ENCODE peak calls at places on chromosomes 16 and 17, in five cellular contexts. Q is neural crest cell, D is endothelial cell of umbilical vein, F is choroid plexus epithelial cell, O is dorsolateral prefrontal cortex. G is an unnamed sample.

GRCh38 chr17:49579522-49579921 is 3.9 kb downstream of the NXPH3 start:
- DNase-seq in O (no peak), Q (no peak), F (no peak), D (no peak), G (no peak)

GRCh38 chr16:1142911-1143310 is 10.0 kb upstream of the CACNA1H start:
- DNase-seq in D (no peak), O (no peak), Q (no peak), F (no peak), G (no peak)

GRCh38 chr16:2829501-2830354 is at the start of gene ZG16B:
- DNase-seq in O (no peak), Q (no peak), D (no peak), F (peak; percentile 31), G (no peak)

GRCh38 chr17:38749222-38750043 is 1.3 kb upstream of the PCGF2 start:
- DNase-seq in F (peak; percentile 66), O (peak; percentile 67), D (peak; percentile 65), Q (peak; percentile 67), G (no peak)

GRCh38 chr17:21030375-21030774 is 12.4 kb downstream of the USP22 start:
- DNase-seq in D (no peak), O (no peak), Q (no peak), F (no peak), G (no peak)

GRCh38 chr17:57874434-57875108 is 24.7 kb upstream of the MRPS23 start:
- DNase-seq in O (peak; percentile 84), Q (peak; percentile 68), F (peak; percentile 94), D (peak; percentile 94), G (peak; percentile 66)

GRCh38 chr17:7888184-7888920 is at the start of gene CHD3:
- DNase-seq in O (peak; percentile 50), D (no peak), Q (no peak), F (peak; percentile 50), G (no peak)

GRCh38 chr17:16516594-16517018 is 24.6 kb upstream of the LRRC75A start:
- DNase-seq in O (peak; percentile 74), Q (peak; percentile 17), F (peak; percentile 81), D (peak; percentile 62), G (peak; percentile 47)

GRCh38 chr17:56347646-56348045 is 194.4 kb downstream of the ANKFN1 start:
- DNase-seq in F (no peak), Q (no peak), D (no peak), O (no peak), G (no peak)

GRCh38 chr17:35889241-35889640 is 9.1 kb upstream of the CCL5 start:
- DNase-seq in Q (no peak), O (no peak), D (no peak), F (no peak), G (no peak)

DNA sequence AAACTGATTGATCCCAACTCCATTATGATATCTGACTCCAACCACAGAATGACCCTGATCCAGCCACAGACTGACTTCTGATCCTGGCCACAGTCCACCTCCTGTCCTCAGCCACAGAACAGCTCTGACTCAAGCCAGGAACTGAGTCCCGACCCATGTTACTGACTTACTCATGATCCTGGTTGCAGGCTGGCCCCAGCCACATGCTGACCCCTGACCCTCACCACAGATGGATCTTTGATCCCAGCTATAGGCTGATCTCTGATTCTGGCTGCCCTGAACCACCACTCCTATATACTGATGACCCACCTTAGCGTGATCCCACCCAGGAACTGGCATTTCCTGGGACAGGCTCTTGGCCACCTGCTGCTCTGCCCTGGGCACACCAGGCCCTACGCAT is 32.2 kb upstream of the IL21R start:
- DNase-seq in F (peak; percentile 66), D (no peak), Q (no peak), O (peak; percentile 6), G (no peak)
- TF ChIP-seq CTCF in F (no peak), D (no peak), Q (no peak), O (no peak), G (no peak)

DNA sequence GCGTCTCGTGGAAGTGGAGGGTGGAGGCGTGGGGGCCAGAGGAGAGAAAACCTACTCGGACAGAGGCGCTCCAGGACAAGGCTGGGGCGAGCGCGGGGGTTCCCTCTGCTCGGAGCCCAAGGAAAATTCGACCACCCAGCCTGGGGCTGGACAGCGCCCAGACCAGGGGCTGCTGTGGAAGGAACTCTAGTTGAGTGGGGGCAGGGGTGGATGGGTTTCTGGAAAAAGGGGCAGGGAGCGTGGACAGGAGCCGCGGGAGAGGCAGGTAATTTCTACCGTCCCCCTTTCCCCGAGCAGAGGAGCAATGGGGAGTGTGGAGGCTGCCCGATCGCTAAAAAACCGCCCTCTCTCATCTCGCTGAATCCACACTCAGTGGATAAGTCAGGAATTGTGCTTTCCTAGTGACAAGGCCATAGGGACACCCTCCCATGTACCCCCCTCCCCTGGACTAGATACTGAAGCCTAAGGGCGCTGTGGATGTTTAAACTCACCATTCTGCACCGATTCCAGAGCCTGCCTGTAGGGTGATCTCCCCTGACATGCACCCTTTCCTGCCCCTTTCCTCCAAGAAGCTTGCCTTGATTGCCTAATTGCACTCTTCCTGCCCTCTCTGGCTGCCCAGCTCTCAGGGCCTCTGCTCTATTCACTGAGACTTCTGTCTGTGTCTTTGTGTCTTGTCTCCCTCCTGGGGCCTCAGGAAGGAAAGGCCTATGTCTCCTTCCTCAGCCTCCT is 90.7 kb upstream of the TMEM97 start:
- DNase-seq in Q (no peak), D (no peak), F (no peak), O (no peak), G (no peak)
- TF ChIP-seq CTCF in Q (peak; percentile 51), D (no peak), F (peak; percentile 46), O (no peak), G (no peak)

GRCh38 chr17:13031718-13032350 is 14.0 kb upstream of the ELAC2 start:
- DNase-seq in Q (peak; percentile 45), F (peak; percentile 67), D (peak; percentile 18), O (peak; percentile 46), G (no peak)
- TF ChIP-seq CTCF in Q (peak; percentile 81), F (peak; percentile 90), D (peak; percentile 80), O (peak; percentile 67), G (peak; percentile 98)

DNA sequence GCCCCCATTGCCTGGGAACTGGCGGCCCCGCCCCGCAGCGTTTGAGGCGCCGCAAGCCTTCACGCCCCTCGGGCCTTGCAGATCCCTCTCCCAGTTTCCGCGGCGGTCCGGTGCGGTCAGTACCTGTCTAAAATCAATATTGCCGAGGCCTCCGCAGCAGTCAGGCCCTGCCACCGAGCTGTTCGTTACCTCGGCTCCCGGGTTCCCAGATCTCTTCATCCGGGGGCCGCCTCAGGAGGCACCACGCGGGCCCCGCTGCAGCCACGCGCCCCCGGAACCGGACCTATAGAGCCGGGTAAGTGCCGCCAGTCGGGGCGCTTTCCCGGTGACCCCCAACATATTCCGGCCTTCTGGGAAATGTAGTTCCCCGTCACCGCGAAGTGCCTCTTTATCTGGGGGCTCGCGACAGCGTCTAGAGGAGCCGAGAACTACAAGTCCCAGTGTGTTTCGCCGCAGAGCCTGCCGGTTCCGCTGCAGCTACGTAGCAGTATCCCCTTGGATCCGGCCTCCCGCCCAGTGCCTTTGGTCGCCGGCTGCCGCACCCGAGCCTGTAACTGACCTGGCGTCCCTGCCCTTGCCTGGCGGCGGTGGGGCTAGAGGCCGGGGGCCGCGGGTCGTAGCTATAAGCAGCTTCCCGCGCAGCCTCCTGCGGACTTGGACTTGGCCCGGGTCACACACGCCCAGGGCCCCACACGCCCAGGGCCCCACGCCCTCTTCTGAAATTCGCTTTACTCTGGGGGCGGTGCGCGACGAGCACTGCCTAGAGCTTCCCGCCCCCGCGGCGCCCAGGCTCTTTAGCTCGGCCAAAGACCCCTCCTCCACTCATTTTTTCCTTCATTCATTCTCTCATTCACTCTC is at the start of gene PEMT:
- DNase-seq in D (peak; percentile 98), O (peak; percentile 97), F (peak; percentile 99), Q (peak; percentile 86), G (peak; percentile 83)
- TF ChIP-seq CTCF in D (no peak), O (no peak), F (no peak), Q (no peak), G (no peak)

DNA sequence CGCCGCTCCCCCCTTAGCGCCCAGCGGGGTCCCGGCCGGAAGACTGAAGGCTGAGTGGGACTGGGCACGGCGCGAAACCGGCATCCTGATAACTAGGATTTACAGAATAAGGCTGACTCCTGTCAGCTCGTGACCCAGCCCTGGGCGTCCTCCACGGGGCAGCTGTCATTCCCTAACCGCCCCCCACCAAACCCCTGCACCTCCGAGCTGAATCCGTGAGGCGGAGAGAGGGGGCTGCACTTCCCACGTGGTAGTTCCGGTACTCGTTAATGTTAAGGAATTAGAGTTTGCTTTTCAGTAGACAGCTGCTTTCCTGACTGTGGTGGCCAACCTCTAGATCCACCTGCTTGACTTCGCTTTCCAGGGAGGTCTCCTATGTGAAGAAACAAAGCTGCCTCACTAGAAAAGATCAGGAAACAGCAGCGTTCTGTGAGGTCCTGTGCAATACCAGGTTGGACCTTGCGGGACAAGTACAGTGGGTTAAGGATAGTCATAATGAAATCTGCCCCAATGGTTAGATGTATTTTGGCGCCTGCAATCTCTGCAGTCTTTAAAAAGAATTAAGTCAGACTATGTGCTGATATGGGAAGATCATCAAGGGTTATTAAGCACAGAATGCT is 1.0 kb upstream of the WBP2 start:
- DNase-seq in Q (peak; percentile 55), O (no peak), F (peak; percentile 46), D (peak; percentile 57), G (no peak)
- TF ChIP-seq CTCF in Q (no peak), O (no peak), F (no peak), D (no peak), G (no peak)

G was measured in mesothelial cell of epicardium.